ENCODE peak calls at places on chromosomes 3 and 15, in ten cellular contexts. Q is nephron progenitor cell, G is cardiac muscle cell, W is WERI-Rb-1, L is brain microvascular endothelial cell, I is NB4, F is GM12865, N is astrocyte of the spinal cord, K is SK-N-SH, B is neural crest cell. E is an unnamed sample.

GRCh38 chr3:12470111-12470510 is 14.2 kb upstream of the TSEN2 start:
- DNase-seq in Q (no peak), G (no peak), W (no peak), L (peak), I (no peak), F (no peak), N (peak), K (no peak), B (no peak), E (no peak)

GRCh38 chr3:141556034-141556433 is 69.2 kb downstream of the RASA2 start:
- DNase-seq in Q (no peak), G (no peak), W (no peak), L (peak), I (no peak), F (no peak), N (no peak), K (no peak), B (no peak), E (no peak)

GRCh38 chr3:15032650-15033049 is 32.5 kb downstream of the MRPS25 start:
- DNase-seq in Q (no peak), G (no peak), W (no peak), L (no peak), I (no peak), F (no peak), N (no peak), K (no peak), B (no peak), E (no peak)

GRCh38 chr3:133644768-133645167 is 17.0 kb downstream of the TOPBP1 start:
- DNase-seq in Q (no peak), G (no peak), W (no peak), L (peak), I (no peak), F (no peak), N (peak), K (no peak), B (no peak), E (peak)

GRCh38 chr3:41662288-41662687 is 299.6 kb downstream of the ULK4 start:
- DNase-seq in Q (no peak), G (no peak), W (no peak), L (no peak), I (no peak), F (no peak), N (no peak), K (no peak), B (no peak), E (no peak)

GRCh38 chr3:10697918-10698317 is 118.1 kb upstream of the SLC6A11 start:
- DNase-seq in Q (no peak), G (no peak), W (peak), L (peak), I (no peak), F (no peak), N (no peak), K (no peak), B (no peak), E (no peak)

GRCh38 chr15:99755692-99756409 is 22.6 kb upstream of the LYSMD4 start:
- DNase-seq in Q (peak), G (peak), W (peak), L (peak), I (peak), F (peak), N (peak), K (peak), B (peak), E (peak)

GRCh38 chr3:63613561-63613960 is 38.9 kb upstream of the SNTN start:
- DNase-seq in Q (no peak), G (no peak), W (no peak), L (no peak), I (no peak), F (no peak), N (peak), K (no peak), B (no peak), E (peak)

GRCh38 chr3:171982829-171983228 is 56.5 kb upstream of the FNDC3B start:
- DNase-seq in Q (no peak), G (no peak), W (no peak), L (peak), I (no peak), F (no peak), N (peak), K (no peak), B (no peak), E (peak)

GRCh38 chr3:9316881-9317341 is 45.9 kb upstream of the THUMPD3 start:
- DNase-seq in Q (no peak), G (no peak), W (no peak), L (peak), I (no peak), F (no peak), N (peak), K (no peak), B (peak), E (no peak)

GRCh38 chr3:42020681-42021307 is 58.9 kb upstream of the ULK4 start:
- DNase-seq in Q (no peak), G (no peak), W (no peak), L (peak), I (peak), F (no peak), N (peak), K (no peak), B (no peak), E (no peak)

GRCh38 chr3:122014741-122015140 is 7.3 kb downstream of the ILDR1 start:
- DNase-seq in Q (no peak), G (no peak), W (no peak), L (no peak), I (no peak), F (peak), N (no peak), K (no peak), B (no peak), E (no peak)

GRCh38 chr3:20141841-20142240 is 44.2 kb downstream of the SGO1 start:
- DNase-seq in Q (peak), G (peak), W (peak), L (no peak), I (no peak), F (no peak), N (peak), K (peak), B (peak), E (no peak)

GRCh38 chr3:120678331-120678845 is 3.7 kb downstream of the HGD start:
- DNase-seq in Q (no peak), G (no peak), W (no peak), L (peak), I (peak), F (peak), N (peak), K (no peak), B (no peak), E (peak)

GRCh38 chr15:63178034-63178433 is 11.4 kb upstream of the RAB8B start:
- DNase-seq in Q (no peak), G (no peak), W (peak), L (no peak), I (no peak), F (no peak), N (no peak), K (peak), B (no peak), E (no peak)

GRCh38 chr15:38084289-38084688 is 149.8 kb downstream of the TMCO5A start:
- DNase-seq in Q (no peak), G (no peak), W (no peak), L (peak), I (peak), F (peak), N (peak), K (no peak), B (no peak), E (no peak)

GRCh38 chr3:140430494-140430893 is 247.4 kb upstream of the TRIM42 start:
- DNase-seq in Q (no peak), G (no peak), W (no peak), L (no peak), I (no peak), F (no peak), N (no peak), K (no peak), B (no peak), E (no peak)

GRCh38 chr3:137259709-137260108 is 301.9 kb downstream of the IL20RB start:
- DNase-seq in Q (no peak), G (no peak), W (peak), L (no peak), I (no peak), F (no peak), N (no peak), K (peak), B (no peak), E (no peak)

GRCh38 chr3:47802734-47803477 is at the start of gene DHX30:
- DNase-seq in Q (peak), G (peak), W (peak), L (peak), I (peak), F (peak), N (peak), K (peak), B (peak), E (no peak)

GRCh38 chr3:184636774-184637316 is 75.0 kb downstream of the MAGEF1 start:
- DNase-seq in Q (no peak), G (peak), W (no peak), L (peak), I (peak), F (no peak), N (peak), K (peak), B (no peak), E (peak)

GRCh38 chr3:74537857-74538256 is 76.6 kb downstream of the CNTN3 start:
- DNase-seq in Q (no peak), G (no peak), W (no peak), L (no peak), I (no peak), F (no peak), N (no peak), K (no peak), B (no peak), E (no peak)

GRCh38 chr15:59994855-59995557 is 9.1 kb upstream of the FOXB1 start:
- DNase-seq in Q (peak), G (peak), W (no peak), L (no peak), I (no peak), F (no peak), N (no peak), K (peak), B (no peak), E (no peak)

GRCh38 chr15:59991919-59992318 is 12.2 kb upstream of the FOXB1 start:
- DNase-seq in Q (no peak), G (no peak), W (no peak), L (no peak), I (no peak), F (no peak), N (no peak), K (no peak), B (no peak), E (no peak)

GRCh38 chr15:59995568-59996349 is 8.4 kb upstream of the FOXB1 start:
- DNase-seq in Q (no peak), G (no peak), W (no peak), L (no peak), I (no peak), F (no peak), N (no peak), K (peak), B (no peak), E (no peak)

GRCh38 chr15:59993041-59993750 is 10.9 kb upstream of the FOXB1 start:
- DNase-seq in Q (no peak), G (no peak), W (no peak), L (no peak), I (no peak), F (no peak), N (no peak), K (peak), B (no peak), E (no peak)

DNA sequence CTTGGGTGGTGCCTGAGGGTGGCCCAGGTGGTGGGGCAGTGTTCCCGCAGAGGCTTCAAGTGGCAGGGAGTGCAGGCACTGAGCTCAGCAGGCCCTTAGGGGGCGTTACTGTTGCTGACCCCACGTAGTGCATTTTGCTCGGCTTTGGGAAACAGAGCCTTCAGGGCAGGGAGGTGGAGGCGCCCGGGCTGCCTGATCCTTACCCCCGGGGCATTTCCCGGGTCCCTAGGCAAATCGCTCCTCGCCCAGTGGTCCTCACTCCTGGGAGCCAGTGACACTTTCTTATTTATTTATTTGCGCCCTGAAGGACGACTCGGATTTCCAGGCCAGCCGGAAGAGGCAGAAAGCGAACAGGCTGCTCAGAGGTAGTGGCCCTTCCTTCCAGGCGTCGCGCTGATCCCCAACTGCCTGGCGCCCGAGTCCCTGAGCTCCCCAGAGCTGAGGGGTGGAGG is 10.1 kb upstream of the FOXB1 start:
- DNase-seq in Q (peak), G (peak), W (peak), L (no peak), I (peak), F (no peak), N (no peak), K (peak), B (peak), E (no peak)
- TF ChIP-seq CTCF in Q (peak), G (peak), W (peak), L (peak), I (peak), F (peak), N (peak), K (no peak), B (peak), E (no peak)

GRCh38 chr15:65285291-65286068 is 1.2 kb downstream of the PARP16 start:
- DNase-seq in Q (no peak), G (peak), W (no peak), L (peak), I (no peak), F (no peak), N (no peak), K (no peak), B (no peak), E (no peak)

GRCh38 chr15:65287515-65287845 is 797 bp upstream of the PARP16 start:
- DNase-seq in Q (no peak), G (no peak), W (no peak), L (no peak), I (peak), F (peak), N (no peak), K (no peak), B (no peak), E (no peak)

GRCh38 chr15:65286069-65286703 is 497 bp downstream of the PARP16 start:
- DNase-seq in Q (peak), G (peak), W (no peak), L (no peak), I (peak), F (peak), N (peak), K (no peak), B (no peak), E (no peak)

GRCh38 chr15:65289261-65289854 is 2.7 kb upstream of the PARP16 start:
- DNase-seq in Q (no peak), G (no peak), W (no peak), L (no peak), I (no peak), F (no peak), N (no peak), K (no peak), B (no peak), E (no peak)

GRCh38 chr15:65286704-65287514 is at the start of gene PARP16:
- DNase-seq in Q (peak), G (peak), W (peak), L (peak), I (peak), F (peak), N (peak), K (peak), B (peak), E (no peak)
- TF ChIP-seq CTCF in Q (no peak), G (peak), W (peak), L (peak), I (no peak), F (peak), N (peak), K (peak), B (peak), E (peak)

GRCh38 chr15:74322558-74323180 is 44.8 kb downstream of the CYP11A1 start:
- DNase-seq in Q (peak), G (peak), W (peak), L (peak), I (peak), F (peak), N (peak), K (peak), B (peak), E (peak)

GRCh38 chr15:74319596-74320357 is 47.7 kb downstream of the CYP11A1 start:
- DNase-seq in Q (no peak), G (no peak), W (peak), L (no peak), I (peak), F (peak), N (no peak), K (peak), B (no peak), E (no peak)

GRCh38 chr15:74318376-74319137 is 48.9 kb downstream of the CYP11A1 start:
- DNase-seq in Q (no peak), G (no peak), W (no peak), L (peak), I (peak), F (peak), N (peak), K (no peak), B (no peak), E (no peak)

GRCh38 chr15:74319138-74319460 is 48.3 kb downstream of the CYP11A1 start:
- DNase-seq in Q (no peak), G (no peak), W (no peak), L (no peak), I (no peak), F (no peak), N (no peak), K (no peak), B (no peak), E (no peak)

DNA sequence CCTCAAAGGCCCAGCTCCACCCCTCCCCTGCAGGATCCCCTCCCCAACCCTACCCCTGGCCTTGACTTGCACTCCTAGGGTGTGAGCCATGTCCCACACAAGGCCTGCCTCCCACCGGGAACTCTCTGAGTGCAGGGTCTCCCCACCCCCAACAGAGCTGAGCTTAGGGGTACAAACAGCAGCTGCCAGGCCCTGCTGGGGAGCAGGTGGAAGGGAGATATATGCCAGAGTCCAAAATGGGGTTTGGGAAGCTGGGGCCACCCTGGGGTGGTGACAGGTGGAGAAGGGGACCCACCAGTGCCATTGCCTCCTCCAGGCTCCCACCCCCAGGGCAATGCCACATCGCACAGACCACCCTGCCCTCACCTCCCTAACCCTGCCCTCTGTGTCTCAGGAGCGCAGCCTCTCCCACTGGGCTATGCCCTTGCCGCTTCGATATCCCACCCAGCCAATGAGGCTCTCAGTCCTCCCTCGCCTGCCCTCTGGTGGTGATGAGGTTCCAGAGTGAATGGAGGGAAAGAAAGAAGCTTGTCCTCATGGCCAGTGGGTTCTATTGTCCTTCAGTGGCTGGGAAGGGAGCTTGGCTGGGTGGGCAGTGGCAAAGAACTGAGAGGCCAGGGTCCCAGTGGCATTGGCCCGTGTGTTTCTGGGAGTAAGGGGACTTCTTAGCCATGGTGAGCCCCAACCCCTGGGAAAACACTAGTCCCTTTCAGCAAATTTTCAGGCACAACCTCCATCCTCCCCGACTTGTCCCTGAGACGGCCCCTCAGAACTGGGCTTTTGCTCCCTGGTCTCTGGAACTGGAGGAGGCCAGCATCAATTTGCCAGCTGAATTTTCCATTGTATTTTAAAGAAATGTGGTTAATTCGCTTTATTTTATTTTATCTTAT is 46.8 kb downstream of the CYP11A1 start:
- DNase-seq in Q (peak), G (peak), W (peak), L (peak), I (peak), F (peak), N (peak), K (peak), B (peak), E (no peak)
- TF ChIP-seq CTCF in Q (peak), G (peak), W (peak), L (peak), I (peak), F (peak), N (peak), K (peak), B (peak), E (peak)

GRCh38 chr3:157159037-157159761 is 748 bp downstream of the CCNL1 start:
- DNase-seq in Q (peak), G (peak), W (peak), L (peak), I (peak), F (peak), N (peak), K (peak), B (peak), E (no peak)
- TF ChIP-seq CTCF in Q (no peak), G (no peak), W (peak), L (peak), I (peak), F (no peak), N (peak), K (peak), B (peak), E (peak)

GRCh38 chr15:76642671-76643070 is 262.5 kb downstream of the SCAPER start:
- DNase-seq in Q (no peak), G (no peak), W (no peak), L (no peak), I (peak), F (peak), N (no peak), K (no peak), B (no peak), E (no peak)
- TF ChIP-seq CTCF in Q (peak), G (peak), W (peak), L (peak), I (peak), F (peak), N (peak), K (peak), B (peak), E (peak)

E was measured in AG09319.